ENCODE peak calls at places on chromosome 2, in five cellular contexts. P is endodermal cell, B is heart right ventricle, T is left lung, G is tibial artery. Q is an unnamed sample.

GRCh38 chr2:174577967-174578589 is 19.5 kb downstream of the WIPF1 start:
- DNase-seq in G (no peak), P (no peak), T (no peak), B (no peak), Q (no peak)

GRCh38 chr2:17252258-17252657 is 266.0 kb downstream of the RAD51AP2 start:
- DNase-seq in P (no peak), G (no peak), B (no peak), T (no peak), Q (no peak)

GRCh38 chr2:8030694-8031303 is 651.1 kb upstream of the ID2 start:
- DNase-seq in P (no peak), G (no peak), T (no peak), B (no peak), Q (no peak)

GRCh38 chr2:46737577-46737976 is 178.0 kb downstream of the MCFD2 start:
- DNase-seq in P (no peak), T (no peak), B (no peak), G (no peak), Q (no peak)

GRCh38 chr2:169073972-169074751 is 4.8 kb downstream of the DHRS9 start:
- DNase-seq in T (no peak), G (no peak), P (no peak), B (no peak), Q (no peak)

GRCh38 chr2:74261204-74261864 is 62.9 kb downstream of the MTHFD2 start:
- DNase-seq in T (no peak), B (peak; percentile 28), P (peak; percentile 97), G (no peak), Q (no peak)

GRCh38 chr2:145546091-145546490 is 1026.2 kb upstream of the ZEB2 start:
- DNase-seq in P (no peak), B (no peak), T (no peak), G (no peak), Q (no peak)

GRCh38 chr2:12296915-12297314 is 419.8 kb upstream of the TRIB2 start:
- DNase-seq in B (no peak), P (no peak), G (no peak), T (no peak), Q (no peak)

GRCh38 chr2:113068706-113069485 is 1.1 kb downstream of the IL1F10 start:
- DNase-seq in B (no peak), P (no peak), T (no peak), G (no peak), Q (no peak)

GRCh38 chr2:168118733-168119518 is 128.5 kb downstream of the STK39 start:
- DNase-seq in G (no peak), P (peak; percentile 59), B (no peak), T (no peak), Q (no peak)

GRCh38 chr2:11234309-11234708 is 79.0 kb downstream of the SLC66A3 start:
- DNase-seq in P (no peak), G (no peak), T (no peak), B (no peak), Q (no peak)

GRCh38 chr2:218067523-218067922 is 1.5 kb upstream of the RUFY4 start:
- DNase-seq in G (no peak), B (no peak), P (no peak), T (no peak), Q (no peak)

GRCh38 chr2:907706-908105 is 42.9 kb upstream of the SNTG2 start:
- DNase-seq in T (no peak), B (no peak), G (no peak), P (peak; percentile 38), Q (no peak)

GRCh38 chr2:10817413-10817812 is 4.8 kb upstream of the PDIA6 start:
- DNase-seq in P (peak; percentile 92), B (no peak), G (no peak), T (no peak), Q (no peak)

GRCh38 chr2:206211657-206212255 is 52.1 kb downstream of the EEF1B2 start:
- DNase-seq in T (no peak), P (no peak), G (no peak), B (no peak), Q (no peak)

GRCh38 chr2:158011055-158011771 is 90.5 kb upstream of the UPP2 start:
- DNase-seq in T (no peak), G (no peak), P (peak; percentile 78), B (no peak), Q (no peak)

GRCh38 chr2:96090181-96090500 is 26.2 kb downstream of the ADRA2B start:
- DNase-seq in G (no peak), T (no peak), B (no peak), P (peak; percentile 49), Q (no peak)

GRCh38 chr2:42060718-42061619 is 13.1 kb downstream of the PKDCC start:
- DNase-seq in T (peak; percentile 32), G (peak; percentile 72), B (peak; percentile 61), P (peak; percentile 64), Q (no peak)

GRCh38 chr2:69022548-69022947 is 9.6 kb downstream of the ANTXR1 start:
- DNase-seq in P (no peak), T (no peak), G (no peak), B (no peak), Q (no peak)

GRCh38 chr2:159202568-159203071 is 83.9 kb downstream of the WDSUB1 start:
- DNase-seq in T (peak; percentile 62), B (no peak), G (peak; percentile 67), P (peak; percentile 47), Q (no peak)

GRCh38 chr2:110858993-110859770 is 126.8 kb downstream of the ACOXL start:
- DNase-seq in T (no peak), G (no peak), P (no peak), B (no peak), Q (no peak)

GRCh38 chr2:33207336-33207735 is 260.6 kb downstream of the LTBP1 start:
- DNase-seq in G (no peak), T (no peak), B (no peak), P (no peak), Q (no peak)

GRCh38 chr2:203732953-203733510 is 26.6 kb downstream of the CD28 start:
- DNase-seq in P (no peak), G (no peak), B (no peak), T (no peak), Q (no peak)

GRCh38 chr2:10246370-10246769 is 56.3 kb upstream of the HPCAL1 start:
- DNase-seq in G (no peak), P (peak; percentile 9), B (no peak), T (peak; percentile 4), Q (no peak)

GRCh38 chr2:192604295-192604694 is 409.6 kb upstream of the TMEFF2 start:
- DNase-seq in T (no peak), G (no peak), P (peak; percentile 72), B (no peak), Q (no peak)

GRCh38 chr2:110773470-110773921 is 41.1 kb downstream of the ACOXL start:
- DNase-seq in T (no peak), G (peak; percentile 45), B (peak; percentile 80), P (no peak), Q (no peak)

GRCh38 chr2:216031960-216032689 is 18.8 kb upstream of the MREG start:
- DNase-seq in P (no peak), B (no peak), G (no peak), T (no peak), Q (no peak)

GRCh38 chr2:159032580-159032979 is 64.1 kb downstream of the TANC1 start:
- DNase-seq in T (no peak), P (no peak), G (no peak), B (no peak), Q (no peak)

GRCh38 chr2:234804704-234805103 is 147.1 kb upstream of the SH3BP4 start:
- DNase-seq in P (no peak), B (no peak), G (no peak), T (no peak), Q (no peak)

GRCh38 chr2:28544405-28544914 is 48.6 kb downstream of the PLB1 start:
- DNase-seq in B (no peak), T (no peak), P (peak; percentile 86), G (no peak), Q (no peak)

GRCh38 chr2:112700004-112700667 is 20.7 kb upstream of the NT5DC4 start:
- DNase-seq in G (no peak), P (no peak), T (no peak), B (no peak), Q (no peak)

GRCh38 chr2:117949800-117950199 is 64.1 kb downstream of the CCDC93 start:
- DNase-seq in B (no peak), P (no peak), T (no peak), G (no peak), Q (no peak)
- H3K36me3 ChIP-seq in B (peaks cover 100% of the 10 kb centered on the region), P (peaks cover 87% of the 10 kb centered on the region), T (peaks cover 6% of the 10 kb centered on the region), G (peaks cover 100% of the 10 kb centered on the region), Q (peaks cover 70% of the 10 kb centered on the region)

GRCh38 chr2:188983427-188984101 is 9.4 kb downstream of the COL3A1 start:
- DNase-seq in G (no peak), B (no peak), T (no peak), P (no peak), Q (no peak)
- H3K4me1 ChIP-seq in G (peaks cover 4% of the 10 kb centered on the region), B (peaks cover 19% of the 10 kb centered on the region), T (no peaks in the 10 kb centered on the region), P (no peaks in the 10 kb centered on the region), Q (no peaks in the 10 kb centered on the region)

GRCh38 chr2:191213333-191213732 is 31.9 kb upstream of the MYO1B start:
- DNase-seq in G (no peak), P (no peak), B (no peak), T (no peak), Q (no peak)
- TF ChIP-seq CTCF in G (no peak), P (no peak), B (no peak), T (no peak), Q (no peak)

GRCh38 chr2:27379840-27380625 is 501 bp downstream of the ZNF513 start:
- DNase-seq in G (peak; percentile 79), T (peak; percentile 81), P (peak; percentile 65), B (peak; percentile 74), Q (no peak)
- H3K36me3 ChIP-seq in G (peaks cover 70% of the 10 kb centered on the region), T (peaks cover 3% of the 10 kb centered on the region), P (peaks cover 80% of the 10 kb centered on the region), B (peaks cover 79% of the 10 kb centered on the region), Q (peaks cover 32% of the 10 kb centered on the region)

GRCh38 chr2:240560480-240561324 is 545 bp downstream of the DUSP28 start:
- DNase-seq in P (peak; percentile 100), T (peak; percentile 100), B (peak; percentile 100), G (peak; percentile 100), Q (peak; percentile 100)
- H3K4me1 ChIP-seq in P (no peaks in the 10 kb centered on the region), T (peaks cover 81% of the 10 kb centered on the region), B (peaks cover 63% of the 10 kb centered on the region), G (peaks cover 56% of the 10 kb centered on the region), Q (peaks cover 80% of the 10 kb centered on the region)

DNA sequence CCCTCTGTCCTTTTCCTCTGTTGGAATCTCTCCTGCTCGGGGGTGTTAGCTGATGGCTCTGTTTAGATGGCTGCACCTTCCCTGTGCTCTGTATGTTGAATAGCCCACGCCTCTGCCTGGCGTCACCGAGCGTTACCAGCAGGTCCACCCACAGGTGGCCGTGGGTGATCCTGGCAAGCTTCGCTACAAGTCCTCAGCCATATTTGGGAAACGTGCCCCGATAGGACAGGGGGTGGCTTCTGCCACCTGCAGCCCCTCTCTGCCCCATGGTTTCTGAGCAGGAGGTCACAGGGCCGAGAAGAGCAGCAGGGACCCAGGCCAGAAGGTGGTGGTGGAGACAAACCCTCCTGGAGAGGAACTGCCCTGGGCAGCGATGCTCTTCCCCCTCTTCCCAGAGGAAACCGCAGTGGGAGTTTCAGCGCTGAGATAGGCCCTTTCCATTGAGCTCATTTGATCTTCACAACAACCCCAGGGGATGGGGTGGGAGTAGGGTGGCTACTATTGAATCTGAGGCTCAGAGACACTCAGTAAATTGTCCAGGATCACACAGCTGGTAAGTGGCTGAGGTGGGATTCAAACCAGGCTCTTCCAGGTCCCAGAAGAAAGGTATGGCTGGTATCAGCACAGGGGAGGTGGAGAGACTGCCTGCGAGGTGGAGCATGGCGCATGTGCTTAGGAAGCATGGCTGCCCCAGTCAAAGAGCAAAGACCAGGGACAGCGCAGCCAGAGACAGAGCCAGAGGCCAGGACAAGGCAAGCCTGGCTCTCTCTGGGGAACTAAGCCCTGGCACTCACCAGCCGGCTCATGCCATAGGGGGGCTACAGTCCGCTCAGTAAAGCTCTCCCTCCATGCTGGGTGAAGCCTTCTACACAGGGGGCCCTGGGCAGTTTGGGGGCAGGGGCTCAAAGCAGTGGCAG is 15.0 kb downstream of the NGEF start:
- DNase-seq in G (no peak), T (no peak), B (no peak), P (no peak), Q (no peak)
- TF ChIP-seq CTCF in G (no peak), T (no peak), B (no peak), P (no peak), Q (no peak)